ENCODE peak calls at places on chromosomes 3 and 15, in nine cellular contexts. One of them, this sample, is unnamed.

GRCh38 chr3:123636431-123636841 is 51.6 kb upstream of the HACD2 start:
- DNase-seq in mesothelial cell of epicardium: no peak
- DNase-seq in NCI-H774: no peak
- DNase-seq in dermis microvascular lymphatic vessel endothelial cell: no peak
- DNase-seq in epithelial cell of prostate: no peak
- DNase-seq in SHP77 treated with DMSO at 0.1 percent for 48 hours: no peak
- DNase-seq in T-cell: no peak
- DNase-seq in hepatocyte: peak; percentile 65
- DNase-seq in GM10248: no peak
- DNase-seq in this sample: peak; percentile 61

GRCh38 chr3:177358968-177359600 is 161.8 kb upstream of the TBL1XR1 start:
- DNase-seq in hepatocyte: peak; percentile 72
- DNase-seq in SHP77 treated with DMSO at 0.1 percent for 48 hours: peak; percentile 63
- DNase-seq in dermis microvascular lymphatic vessel endothelial cell: peak; percentile 61
- DNase-seq in epithelial cell of prostate: no peak
- DNase-seq in GM10248: peak; percentile 38
- DNase-seq in mesothelial cell of epicardium: no peak
- DNase-seq in T-cell: peak; percentile 37
- DNase-seq in NCI-H774: peak; percentile 77
- DNase-seq in this sample: peak; percentile 28

GRCh38 chr15:98442379-98442833 is 205.9 kb upstream of the IGF1R start:
- DNase-seq in mesothelial cell of epicardium: no peak
- DNase-seq in GM10248: peak; percentile 59
- DNase-seq in hepatocyte: peak; percentile 87
- DNase-seq in epithelial cell of prostate: peak; percentile 60
- DNase-seq in dermis microvascular lymphatic vessel endothelial cell: peak; percentile 72
- DNase-seq in NCI-H774: peak; percentile 26
- DNase-seq in T-cell: peak; percentile 47
- DNase-seq in SHP77 treated with DMSO at 0.1 percent for 48 hours: peak; percentile 43
- DNase-seq in this sample: peak; percentile 0

GRCh38 chr3:172591171-172591605 is 68.0 kb upstream of the TNFSF10 start:
- DNase-seq in dermis microvascular lymphatic vessel endothelial cell: no peak
- DNase-seq in mesothelial cell of epicardium: no peak
- DNase-seq in NCI-H774: no peak
- DNase-seq in epithelial cell of prostate: no peak
- DNase-seq in GM10248: no peak
- DNase-seq in SHP77 treated with DMSO at 0.1 percent for 48 hours: no peak
- DNase-seq in T-cell: no peak
- DNase-seq in hepatocyte: no peak
- DNase-seq in this sample: no peak

GRCh38 chr15:68279779-68280745 is 2.5 kb downstream of the FEM1B start:
- DNase-seq in NCI-H774: no peak
- DNase-seq in hepatocyte: no peak
- DNase-seq in GM10248: no peak
- DNase-seq in dermis microvascular lymphatic vessel endothelial cell: peak; percentile 6
- DNase-seq in mesothelial cell of epicardium: no peak
- DNase-seq in T-cell: no peak
- DNase-seq in epithelial cell of prostate: no peak
- DNase-seq in SHP77 treated with DMSO at 0.1 percent for 48 hours: no peak
- DNase-seq in this sample: no peak

GRCh38 chr3:126147147-126147931 is 33.0 kb downstream of the ALDH1L1 start:
- DNase-seq in NCI-H774: no peak
- DNase-seq in GM10248: no peak
- DNase-seq in SHP77 treated with DMSO at 0.1 percent for 48 hours: no peak
- DNase-seq in T-cell: no peak
- DNase-seq in hepatocyte: no peak
- DNase-seq in mesothelial cell of epicardium: no peak
- DNase-seq in dermis microvascular lymphatic vessel endothelial cell: no peak
- DNase-seq in epithelial cell of prostate: no peak
- DNase-seq in this sample: no peak

GRCh38 chr15:71790081-71790480 is 20.3 kb upstream of the NR2E3 start:
- DNase-seq in NCI-H774: no peak
- DNase-seq in epithelial cell of prostate: peak; percentile 53
- DNase-seq in SHP77 treated with DMSO at 0.1 percent for 48 hours: no peak
- DNase-seq in GM10248: no peak
- DNase-seq in mesothelial cell of epicardium: no peak
- DNase-seq in dermis microvascular lymphatic vessel endothelial cell: peak; percentile 85
- DNase-seq in hepatocyte: peak; percentile 69
- DNase-seq in T-cell: no peak
- DNase-seq in this sample: no peak

GRCh38 chr3:169399068-169399467 is 264.4 kb downstream of the MECOM start:
- DNase-seq in NCI-H774: no peak
- DNase-seq in mesothelial cell of epicardium: no peak
- DNase-seq in T-cell: no peak
- DNase-seq in hepatocyte: no peak
- DNase-seq in SHP77 treated with DMSO at 0.1 percent for 48 hours: no peak
- DNase-seq in dermis microvascular lymphatic vessel endothelial cell: no peak
- DNase-seq in GM10248: no peak
- DNase-seq in epithelial cell of prostate: no peak
- DNase-seq in this sample: no peak

GRCh38 chr15:80587816-80588456 is 107.2 kb upstream of the ABHD17C start:
- DNase-seq in T-cell: no peak
- DNase-seq in epithelial cell of prostate: no peak
- DNase-seq in hepatocyte: no peak
- DNase-seq in SHP77 treated with DMSO at 0.1 percent for 48 hours: no peak
- DNase-seq in mesothelial cell of epicardium: no peak
- DNase-seq in GM10248: no peak
- DNase-seq in NCI-H774: no peak
- DNase-seq in dermis microvascular lymphatic vessel endothelial cell: no peak
- DNase-seq in this sample: no peak

GRCh38 chr3:135440233-135440632 is 525.3 kb upstream of the PPP2R3A start:
- DNase-seq in SHP77 treated with DMSO at 0.1 percent for 48 hours: no peak
- DNase-seq in epithelial cell of prostate: no peak
- DNase-seq in dermis microvascular lymphatic vessel endothelial cell: no peak
- DNase-seq in hepatocyte: no peak
- DNase-seq in NCI-H774: no peak
- DNase-seq in T-cell: no peak
- DNase-seq in GM10248: no peak
- DNase-seq in mesothelial cell of epicardium: no peak
- DNase-seq in this sample: no peak

GRCh38 chr3:39569095-39569494 is 101.6 kb downstream of the MOBP start:
- DNase-seq in GM10248: no peak
- DNase-seq in dermis microvascular lymphatic vessel endothelial cell: no peak
- DNase-seq in SHP77 treated with DMSO at 0.1 percent for 48 hours: no peak
- DNase-seq in hepatocyte: no peak
- DNase-seq in NCI-H774: no peak
- DNase-seq in epithelial cell of prostate: no peak
- DNase-seq in T-cell: no peak
- DNase-seq in mesothelial cell of epicardium: no peak
- DNase-seq in this sample: no peak

GRCh38 chr3:30548605-30549004 is 57.8 kb upstream of the TGFBR2 start:
- DNase-seq in SHP77 treated with DMSO at 0.1 percent for 48 hours: no peak
- DNase-seq in NCI-H774: no peak
- DNase-seq in hepatocyte: no peak
- DNase-seq in dermis microvascular lymphatic vessel endothelial cell: no peak
- DNase-seq in T-cell: no peak
- DNase-seq in epithelial cell of prostate: no peak
- DNase-seq in GM10248: no peak
- DNase-seq in mesothelial cell of epicardium: no peak
- DNase-seq in this sample: no peak

GRCh38 chr15:66021801-66022525 is 152.7 kb downstream of the RAB11A start:
- DNase-seq in mesothelial cell of epicardium: no peak
- DNase-seq in dermis microvascular lymphatic vessel endothelial cell: no peak
- DNase-seq in NCI-H774: no peak
- DNase-seq in hepatocyte: no peak
- DNase-seq in T-cell: no peak
- DNase-seq in SHP77 treated with DMSO at 0.1 percent for 48 hours: no peak
- DNase-seq in epithelial cell of prostate: no peak
- DNase-seq in GM10248: no peak
- DNase-seq in this sample: no peak

GRCh38 chr3:196272826-196273225 is 14.7 kb downstream of the PCYT1A start:
- DNase-seq in GM10248: no peak
- DNase-seq in epithelial cell of prostate: no peak
- DNase-seq in dermis microvascular lymphatic vessel endothelial cell: no peak
- DNase-seq in NCI-H774: no peak
- DNase-seq in hepatocyte: no peak
- DNase-seq in T-cell: no peak
- DNase-seq in SHP77 treated with DMSO at 0.1 percent for 48 hours: no peak
- DNase-seq in mesothelial cell of epicardium: no peak
- DNase-seq in this sample: no peak

GRCh38 chr3:38720465-38720864 is 71.0 kb upstream of the SCN5A start:
- DNase-seq in mesothelial cell of epicardium: no peak
- DNase-seq in T-cell: no peak
- DNase-seq in hepatocyte: no peak
- DNase-seq in dermis microvascular lymphatic vessel endothelial cell: no peak
- DNase-seq in SHP77 treated with DMSO at 0.1 percent for 48 hours: no peak
- DNase-seq in epithelial cell of prostate: no peak
- DNase-seq in NCI-H774: no peak
- DNase-seq in GM10248: no peak
- DNase-seq in this sample: no peak

GRCh38 chr3:112585782-112586181 is 23.9 kb downstream of the SLC35A5 start:
- DNase-seq in T-cell: no peak
- DNase-seq in epithelial cell of prostate: no peak
- DNase-seq in hepatocyte: no peak
- DNase-seq in dermis microvascular lymphatic vessel endothelial cell: no peak
- DNase-seq in SHP77 treated with DMSO at 0.1 percent for 48 hours: no peak
- DNase-seq in NCI-H774: no peak
- DNase-seq in mesothelial cell of epicardium: no peak
- DNase-seq in GM10248: no peak
- DNase-seq in this sample: no peak

GRCh38 chr15:92521624-92522008 is 127.9 kb downstream of the ST8SIA2 start:
- DNase-seq in NCI-H774: peak; percentile 59
- DNase-seq in hepatocyte: peak; percentile 87
- DNase-seq in epithelial cell of prostate: peak; percentile 18
- DNase-seq in GM10248: peak; percentile 57
- DNase-seq in dermis microvascular lymphatic vessel endothelial cell: peak; percentile 79
- DNase-seq in SHP77 treated with DMSO at 0.1 percent for 48 hours: peak; percentile 24
- DNase-seq in T-cell: peak; percentile 28
- DNase-seq in mesothelial cell of epicardium: no peak
- DNase-seq in this sample: peak; percentile 52

This sample was measured in NCI-H510A treated with DMSO at 0.1 percent for 48 hours.